ENCODE peak calls at places on chromosomes 1 and 21, in seven cellular contexts. One of them, this sample, is unnamed.
A peak's percentile ranks its signal among the peaks of the same experiment; 100 is the strongest.

GRCh38 chr1:150619576-150620509 is 9.6 kb downstream of the ENSA start:
- DNase-seq in mesothelial cell of epicardium: no peak
- DNase-seq in progenitor cell of endocrine pancreas: no peak
- DNase-seq in hepatocyte: peak; percentile 62
- DNase-seq in Peyer's patch: no peak
- DNase-seq in lower lobe of right lung: no peak
- DNase-seq in endothelial cell: no peak
- DNase-seq in this sample: no peak

GRCh38 chr1:19704247-19705113 is 39.8 kb downstream of the HTR6 start:
- DNase-seq in Peyer's patch: peak; percentile 58
- DNase-seq in endothelial cell: peak; percentile 89
- DNase-seq in mesothelial cell of epicardium: peak; percentile 57
- DNase-seq in hepatocyte: peak; percentile 86
- DNase-seq in lower lobe of right lung: peak; percentile 67
- DNase-seq in progenitor cell of endocrine pancreas: peak; percentile 74
- DNase-seq in this sample: peak; percentile 83

GRCh38 chr1:81695741-81696140 is 105.0 kb upstream of the ADGRL2 start:
- DNase-seq in mesothelial cell of epicardium: no peak
- DNase-seq in hepatocyte: peak; percentile 36
- DNase-seq in lower lobe of right lung: no peak
- DNase-seq in progenitor cell of endocrine pancreas: no peak
- DNase-seq in Peyer's patch: no peak
- DNase-seq in endothelial cell: no peak
- DNase-seq in this sample: no peak

GRCh38 chr1:183285746-183286145 is 99.7 kb downstream of the LAMC2 start:
- DNase-seq in Peyer's patch: no peak
- DNase-seq in lower lobe of right lung: no peak
- DNase-seq in endothelial cell: no peak
- DNase-seq in mesothelial cell of epicardium: no peak
- DNase-seq in hepatocyte: no peak
- DNase-seq in progenitor cell of endocrine pancreas: no peak
- DNase-seq in this sample: no peak

GRCh38 chr1:109740615-109741373 is at the start of gene GSTM3:
- DNase-seq in progenitor cell of endocrine pancreas: no peak
- DNase-seq in Peyer's patch: no peak
- DNase-seq in endothelial cell: no peak
- DNase-seq in mesothelial cell of epicardium: no peak
- DNase-seq in hepatocyte: no peak
- DNase-seq in lower lobe of right lung: no peak
- DNase-seq in this sample: no peak

GRCh38 chr1:211487082-211487481 is 4.9 kb downstream of the RD3 start:
- DNase-seq in mesothelial cell of epicardium: no peak
- DNase-seq in progenitor cell of endocrine pancreas: no peak
- DNase-seq in Peyer's patch: no peak
- DNase-seq in endothelial cell: no peak
- DNase-seq in hepatocyte: no peak
- DNase-seq in lower lobe of right lung: no peak
- DNase-seq in this sample: no peak

GRCh38 chr1:206734499-206735142 is 36.0 kb upstream of the IL19 start:
- DNase-seq in progenitor cell of endocrine pancreas: peak; percentile 58
- DNase-seq in endothelial cell: peak; percentile 76
- DNase-seq in hepatocyte: peak; percentile 66
- DNase-seq in Peyer's patch: peak; percentile 86
- DNase-seq in lower lobe of right lung: no peak
- DNase-seq in mesothelial cell of epicardium: no peak
- DNase-seq in this sample: no peak

GRCh38 chr1:116382321-116382720 is 9.3 kb downstream of the ATP1A1 start:
- DNase-seq in endothelial cell: no peak
- DNase-seq in progenitor cell of endocrine pancreas: no peak
- DNase-seq in mesothelial cell of epicardium: no peak
- DNase-seq in lower lobe of right lung: no peak
- DNase-seq in hepatocyte: no peak
- DNase-seq in Peyer's patch: no peak
- DNase-seq in this sample: no peak

GRCh38 chr1:168386949-168387586 is 106.4 kb downstream of the TBX19 start:
- DNase-seq in progenitor cell of endocrine pancreas: peak; percentile 48
- DNase-seq in lower lobe of right lung: peak; percentile 75
- DNase-seq in mesothelial cell of epicardium: peak; percentile 47
- DNase-seq in hepatocyte: peak; percentile 84
- DNase-seq in Peyer's patch: peak; percentile 31
- DNase-seq in endothelial cell: peak; percentile 40
- DNase-seq in this sample: peak; percentile 77

GRCh38 chr21:36321325-36322082 is 1.5 kb downstream of the MORC3 start:
- DNase-seq in hepatocyte: peak; percentile 13
- DNase-seq in mesothelial cell of epicardium: no peak
- DNase-seq in progenitor cell of endocrine pancreas: no peak
- DNase-seq in lower lobe of right lung: no peak
- DNase-seq in Peyer's patch: peak; percentile 45
- DNase-seq in endothelial cell: peak; percentile 43
- DNase-seq in this sample: no peak

GRCh38 chr1:243912347-243912746 is 62.3 kb upstream of the AKT3 start:
- DNase-seq in lower lobe of right lung: no peak
- DNase-seq in endothelial cell: no peak
- DNase-seq in mesothelial cell of epicardium: no peak
- DNase-seq in Peyer's patch: no peak
- DNase-seq in progenitor cell of endocrine pancreas: no peak
- DNase-seq in hepatocyte: no peak
- DNase-seq in this sample: no peak

GRCh38 chr1:172775598-172776570 is 117.0 kb downstream of the FASLG start:
- DNase-seq in progenitor cell of endocrine pancreas: no peak
- DNase-seq in mesothelial cell of epicardium: no peak
- DNase-seq in endothelial cell: no peak
- DNase-seq in Peyer's patch: no peak
- DNase-seq in hepatocyte: no peak
- DNase-seq in lower lobe of right lung: no peak
- DNase-seq in this sample: no peak

GRCh38 chr1:25568090-25568833 is 24.9 kb downstream of the LDLRAP1 start:
- DNase-seq in lower lobe of right lung: no peak
- DNase-seq in mesothelial cell of epicardium: no peak
- DNase-seq in progenitor cell of endocrine pancreas: no peak
- DNase-seq in endothelial cell: no peak
- DNase-seq in Peyer's patch: no peak
- DNase-seq in hepatocyte: peak; percentile 64
- DNase-seq in this sample: no peak
- TF ChIP-seq CTCF in lower lobe of right lung: no peak
- TF ChIP-seq CTCF in mesothelial cell of epicardium: no peak
- TF ChIP-seq CTCF in progenitor cell of endocrine pancreas: no peak
- TF ChIP-seq CTCF in endothelial cell: no peak
- TF ChIP-seq CTCF in Peyer's patch: no peak
- TF ChIP-seq CTCF in hepatocyte: peak; percentile 34
- TF ChIP-seq CTCF in this sample: peak; percentile 31

DNA sequence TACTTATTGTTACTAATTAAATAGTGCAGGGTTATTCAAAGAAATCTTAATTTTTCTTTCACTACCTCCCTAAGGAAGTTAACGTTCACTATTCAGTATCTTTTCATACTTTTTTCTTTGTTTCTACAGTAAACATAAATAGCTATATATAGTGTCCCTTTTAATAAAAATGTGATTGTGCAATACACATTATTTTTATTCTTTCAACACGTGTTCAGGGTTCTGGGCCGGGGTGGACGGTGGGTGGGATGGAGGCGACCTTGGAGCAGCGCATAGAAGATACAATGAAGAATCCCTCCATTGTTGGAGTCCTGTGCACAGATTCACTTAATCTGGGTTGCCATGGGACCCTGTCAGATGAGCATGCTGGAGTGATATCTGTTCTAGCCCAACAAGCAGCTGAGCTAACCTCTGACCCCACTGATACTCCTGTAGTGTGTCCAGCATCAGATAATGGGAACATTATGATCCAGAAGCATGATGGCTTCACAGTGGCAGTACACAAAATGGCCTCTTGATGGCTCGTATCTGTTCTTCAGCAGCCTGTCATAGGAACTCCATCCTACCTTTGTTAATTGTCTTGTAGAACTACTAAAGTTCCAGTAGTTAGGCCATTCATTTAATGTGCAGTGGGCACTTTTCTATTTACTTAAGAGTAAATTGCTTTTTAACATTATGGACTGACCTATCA is 155.9 kb upstream of the L1TD1 start:
- DNase-seq in hepatocyte: no peak
- DNase-seq in Peyer's patch: no peak
- DNase-seq in endothelial cell: no peak
- DNase-seq in progenitor cell of endocrine pancreas: no peak
- DNase-seq in lower lobe of right lung: no peak
- DNase-seq in mesothelial cell of epicardium: no peak
- DNase-seq in this sample: no peak
- TF ChIP-seq CTCF in hepatocyte: no peak
- TF ChIP-seq CTCF in Peyer's patch: no peak
- TF ChIP-seq CTCF in endothelial cell: peak; percentile 30
- TF ChIP-seq CTCF in progenitor cell of endocrine pancreas: peak; percentile 22
- TF ChIP-seq CTCF in lower lobe of right lung: no peak
- TF ChIP-seq CTCF in mesothelial cell of epicardium: no peak
- TF ChIP-seq CTCF in this sample: peak; percentile 62

DNA sequence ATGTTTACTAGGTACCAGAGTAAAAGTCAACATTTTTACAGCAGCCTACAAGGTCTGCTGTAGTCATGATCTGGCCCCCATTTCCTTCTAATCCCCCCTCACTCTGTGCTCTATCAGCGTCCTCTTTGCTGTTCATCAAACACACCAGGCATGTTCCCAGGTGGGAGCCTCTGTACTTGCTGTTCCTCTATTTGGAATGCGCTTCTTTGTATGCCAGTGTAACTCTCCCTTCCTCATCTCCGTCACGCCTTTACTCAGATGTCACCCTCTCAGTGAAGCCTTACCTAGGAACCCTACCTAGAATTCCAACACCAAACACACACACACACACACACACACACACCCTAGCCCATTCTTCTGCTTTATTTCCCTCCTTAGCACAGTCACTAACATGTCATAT is 21.0 kb downstream of the TP53BP2 start:
- DNase-seq in mesothelial cell of epicardium: no peak
- DNase-seq in hepatocyte: no peak
- DNase-seq in lower lobe of right lung: no peak
- DNase-seq in progenitor cell of endocrine pancreas: no peak
- DNase-seq in endothelial cell: no peak
- DNase-seq in Peyer's patch: no peak
- DNase-seq in this sample: no peak
- TF ChIP-seq CTCF in mesothelial cell of epicardium: no peak
- TF ChIP-seq CTCF in hepatocyte: no peak
- TF ChIP-seq CTCF in lower lobe of right lung: no peak
- TF ChIP-seq CTCF in progenitor cell of endocrine pancreas: no peak
- TF ChIP-seq CTCF in endothelial cell: no peak
- TF ChIP-seq CTCF in Peyer's patch: no peak
- TF ChIP-seq CTCF in this sample: no peak

DNA sequence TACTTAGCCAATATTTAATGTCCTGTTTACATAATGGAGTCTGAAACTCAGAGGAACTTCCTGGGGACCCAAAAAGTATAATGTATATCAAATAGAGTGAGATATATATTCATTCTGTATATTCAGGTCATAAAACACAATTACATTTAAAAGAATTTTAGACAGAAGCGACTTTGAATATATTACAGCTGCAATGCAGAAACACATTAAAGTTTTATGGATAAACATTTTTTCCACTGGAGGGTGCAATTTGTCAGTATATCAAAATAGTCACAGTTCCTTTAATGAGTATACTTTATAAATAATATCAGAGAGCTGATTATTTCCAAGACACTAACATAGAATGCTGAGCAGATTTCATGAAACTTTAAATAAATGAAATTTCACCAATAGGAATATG is 43.9 kb upstream of the CRB1 start:
- DNase-seq in hepatocyte: no peak
- DNase-seq in progenitor cell of endocrine pancreas: no peak
- DNase-seq in endothelial cell: no peak
- DNase-seq in Peyer's patch: no peak
- DNase-seq in lower lobe of right lung: no peak
- DNase-seq in mesothelial cell of epicardium: no peak
- DNase-seq in this sample: no peak
- TF ChIP-seq CTCF in hepatocyte: peak; percentile 44
- TF ChIP-seq CTCF in progenitor cell of endocrine pancreas: no peak
- TF ChIP-seq CTCF in endothelial cell: no peak
- TF ChIP-seq CTCF in Peyer's patch: no peak
- TF ChIP-seq CTCF in lower lobe of right lung: no peak
- TF ChIP-seq CTCF in mesothelial cell of epicardium: peak; percentile 15
- TF ChIP-seq CTCF in this sample: no peak

DNA sequence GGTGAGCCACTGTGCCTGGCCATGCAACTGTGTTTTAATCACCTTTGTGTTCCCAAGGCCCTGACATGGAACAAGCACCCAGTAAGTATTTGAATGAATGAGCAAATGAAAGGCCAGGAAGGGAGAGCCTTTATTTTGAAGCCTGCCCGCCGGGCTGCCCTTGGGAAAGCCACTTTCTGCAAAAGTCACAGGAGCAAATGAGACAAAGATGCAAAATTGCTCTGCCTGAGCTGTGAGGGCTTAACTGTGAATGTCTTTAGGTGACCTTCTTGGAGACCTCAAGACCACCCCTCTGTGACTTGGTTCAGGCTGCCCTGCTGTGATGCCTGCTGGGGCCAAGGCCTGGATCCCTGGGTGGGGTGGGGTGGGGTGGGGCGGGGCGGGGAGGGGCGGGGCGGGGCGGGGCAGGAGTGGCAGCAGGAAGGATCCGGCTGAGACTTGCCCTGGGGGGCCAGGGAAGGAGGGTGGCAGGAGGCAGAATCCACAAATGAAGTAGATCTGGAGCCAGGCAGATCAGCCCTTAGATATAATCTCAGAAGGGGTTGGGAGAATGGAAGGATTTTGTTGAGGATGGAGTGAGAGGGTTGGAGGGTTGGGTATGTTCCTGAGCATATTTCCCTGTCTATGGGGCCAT is 54.0 kb downstream of the RUNX3 start:
- DNase-seq in lower lobe of right lung: peak; percentile 14
- DNase-seq in mesothelial cell of epicardium: no peak
- DNase-seq in Peyer's patch: no peak
- DNase-seq in hepatocyte: no peak
- DNase-seq in endothelial cell: no peak
- DNase-seq in progenitor cell of endocrine pancreas: no peak
- DNase-seq in this sample: no peak
- TF ChIP-seq CTCF in lower lobe of right lung: no peak
- TF ChIP-seq CTCF in mesothelial cell of epicardium: no peak
- TF ChIP-seq CTCF in Peyer's patch: no peak
- TF ChIP-seq CTCF in hepatocyte: no peak
- TF ChIP-seq CTCF in endothelial cell: no peak
- TF ChIP-seq CTCF in progenitor cell of endocrine pancreas: no peak
- TF ChIP-seq CTCF in this sample: no peak

DNA sequence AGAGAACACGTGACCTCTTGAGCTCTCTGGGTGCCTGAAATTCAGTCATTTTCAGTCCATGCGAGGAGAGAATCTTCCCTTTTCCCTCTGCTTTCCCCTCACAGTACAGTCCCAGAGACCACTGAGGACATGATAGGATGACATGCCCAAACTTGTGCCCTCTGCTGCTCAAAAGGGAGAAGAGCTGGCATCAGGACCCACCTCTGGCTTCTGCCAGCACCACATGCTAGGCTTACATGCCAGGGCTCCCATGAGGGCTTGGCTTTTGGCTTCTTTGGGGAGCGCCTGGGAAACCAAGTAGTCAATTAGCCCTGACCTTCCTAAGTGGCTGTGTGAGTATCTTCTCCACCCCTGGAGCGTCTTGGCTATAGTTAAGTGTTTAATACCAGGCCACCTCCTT is 13.8 kb upstream of the KCNQ4 start:
- DNase-seq in progenitor cell of endocrine pancreas: no peak
- DNase-seq in Peyer's patch: no peak
- DNase-seq in mesothelial cell of epicardium: no peak
- DNase-seq in endothelial cell: no peak
- DNase-seq in lower lobe of right lung: no peak
- DNase-seq in hepatocyte: no peak
- DNase-seq in this sample: no peak
- TF ChIP-seq CTCF in progenitor cell of endocrine pancreas: no peak
- TF ChIP-seq CTCF in Peyer's patch: no peak
- TF ChIP-seq CTCF in mesothelial cell of epicardium: no peak
- TF ChIP-seq CTCF in endothelial cell: no peak
- TF ChIP-seq CTCF in lower lobe of right lung: no peak
- TF ChIP-seq CTCF in hepatocyte: peak; percentile 11
- TF ChIP-seq CTCF in this sample: no peak

GRCh38 chr21:32412998-32413504 is 545 bp downstream of the EVA1C start:
- DNase-seq in Peyer's patch: no peak
- DNase-seq in lower lobe of right lung: peak; percentile 80
- DNase-seq in endothelial cell: no peak
- DNase-seq in hepatocyte: no peak
- DNase-seq in mesothelial cell of epicardium: no peak
- DNase-seq in progenitor cell of endocrine pancreas: no peak
- DNase-seq in this sample: no peak
- TF ChIP-seq CTCF in Peyer's patch: no peak
- TF ChIP-seq CTCF in lower lobe of right lung: no peak
- TF ChIP-seq CTCF in endothelial cell: no peak
- TF ChIP-seq CTCF in hepatocyte: no peak
- TF ChIP-seq CTCF in mesothelial cell of epicardium: no peak
- TF ChIP-seq CTCF in progenitor cell of endocrine pancreas: no peak
- TF ChIP-seq CTCF in this sample: no peak

This sample was measured in type B pancreatic cell.